ENCODE peak calls at places on chromosomes 12 and 14, in eight cellular contexts. G is Panc1, E is heart right ventricle, U is lower lobe of right lung, S is NT2/D1, I is stomach, Z is transverse colon, F is AG04450. R is an unnamed sample.

GRCh38 chr12:126667340-126667739 is 1599.6 kb upstream of the TMEM132C start:
- DNase-seq in G (no peak), E (no peak), U (no peak), S (no peak), I (no peak), Z (no peak), F (no peak), R (no peak)

GRCh38 chr14:76870146-76870545 is 43.9 kb downstream of the LRRC74A start:
- DNase-seq in G (no peak), E (no peak), U (no peak), S (no peak), I (no peak), Z (no peak), F (no peak), R (no peak)

GRCh38 chr12:53174881-53175491 is 5.5 kb upstream of the ZNF740 start:
- DNase-seq in G (no peak), E (no peak), U (no peak), S (peak; percentile 96), I (no peak), Z (no peak), F (no peak), R (no peak)

GRCh38 chr12:43238281-43238680 is 313.7 kb downstream of the ADAMTS20 start:
- DNase-seq in G (no peak), E (no peak), U (no peak), S (no peak), I (no peak), Z (no peak), F (no peak), R (no peak)

GRCh38 chr14:96162265-96162664 is 42.4 kb upstream of the BDKRB2 start:
- DNase-seq in G (no peak), E (no peak), U (no peak), S (no peak), I (peak; percentile 5), Z (no peak), F (no peak), R (no peak)

GRCh38 chr12:4579305-4580097 is 17.5 kb downstream of the DYRK4 start:
- DNase-seq in G (peak; percentile 4), E (no peak), U (no peak), S (peak; percentile 51), I (no peak), Z (peak; percentile 25), F (no peak), R (no peak)

GRCh38 chr14:56002876-56003625 is 115.2 kb upstream of the PELI2 start:
- DNase-seq in G (no peak), E (no peak), U (no peak), S (no peak), I (no peak), Z (no peak), F (no peak), R (no peak)

GRCh38 chr14:54627718-54628345 is 60.9 kb downstream of the SAMD4A start:
- DNase-seq in G (no peak), E (peak; percentile 85), U (no peak), S (no peak), I (no peak), Z (no peak), F (no peak), R (no peak)

GRCh38 chr14:101475468-101476257 is 85.6 kb upstream of the DIO3 start:
- DNase-seq in G (no peak), E (no peak), U (no peak), S (no peak), I (peak; percentile 23), Z (no peak), F (peak; percentile 15), R (no peak)

GRCh38 chr14:104131968-104132732 is 6.2 kb upstream of the KIF26A start:
- DNase-seq in G (no peak), E (no peak), U (no peak), S (no peak), I (no peak), Z (peak; percentile 4), F (no peak), R (peak; percentile 1)

GRCh38 chr12:107436376-107436775 is 249.2 kb upstream of the PWP1 start:
- DNase-seq in G (no peak), E (no peak), U (no peak), S (peak; percentile 51), I (no peak), Z (no peak), F (peak; percentile 69), R (no peak)

GRCh38 chr12:53025250-53025649 is 19.0 kb downstream of the EIF4B start:
- DNase-seq in G (no peak), E (no peak), U (no peak), S (no peak), I (no peak), Z (no peak), F (no peak), R (no peak)

GRCh38 chr14:72559227-72559626 is 334.7 kb downstream of the DPF3 start:
- DNase-seq in G (no peak), E (no peak), U (no peak), S (no peak), I (no peak), Z (no peak), F (no peak), R (no peak)

GRCh38 chr14:68195126-68195525 is 375.5 kb downstream of the RAD51B start:
- DNase-seq in G (no peak), E (no peak), U (no peak), S (peak; percentile 18), I (no peak), Z (no peak), F (no peak), R (no peak)

GRCh38 chr12:65720739-65721138 is 103.5 kb upstream of the HMGA2 start:
- DNase-seq in G (no peak), E (no peak), U (no peak), S (no peak), I (no peak), Z (no peak), F (no peak), R (no peak)

GRCh38 chr12:1662761-1663439 is 28.0 kb upstream of the ADIPOR2 start:
- DNase-seq in G (no peak), E (peak; percentile 32), U (peak; percentile 80), S (peak; percentile 95), I (peak; percentile 73), Z (peak; percentile 86), F (no peak), R (no peak)

GRCh38 chr14:92726933-92727262 is 21.5 kb downstream of the LGMN start:
- DNase-seq in G (no peak), E (no peak), U (no peak), S (no peak), I (no peak), Z (no peak), F (no peak), R (no peak)

GRCh38 chr12:57165741-57166140 is 18.3 kb upstream of the LRP1-AS start:
- DNase-seq in G (no peak), E (no peak), U (no peak), S (no peak), I (no peak), Z (peak; percentile 68), F (no peak), R (no peak)

GRCh38 chr14:65206448-65207096 is 104.3 kb upstream of the MAX start:
- DNase-seq in G (no peak), E (no peak), U (no peak), S (no peak), I (no peak), Z (no peak), F (peak; percentile 58), R (no peak)

GRCh38 chr12:69329669-69330428 is 18.3 kb upstream of the LYZ start:
- DNase-seq in G (no peak), E (no peak), U (no peak), S (no peak), I (no peak), Z (no peak), F (no peak), R (no peak)

GRCh38 chr12:128408669-128409068 is 141.7 kb downstream of the TMEM132C start:
- DNase-seq in G (no peak), E (no peak), U (no peak), S (no peak), I (no peak), Z (no peak), F (no peak), R (no peak)

DNA sequence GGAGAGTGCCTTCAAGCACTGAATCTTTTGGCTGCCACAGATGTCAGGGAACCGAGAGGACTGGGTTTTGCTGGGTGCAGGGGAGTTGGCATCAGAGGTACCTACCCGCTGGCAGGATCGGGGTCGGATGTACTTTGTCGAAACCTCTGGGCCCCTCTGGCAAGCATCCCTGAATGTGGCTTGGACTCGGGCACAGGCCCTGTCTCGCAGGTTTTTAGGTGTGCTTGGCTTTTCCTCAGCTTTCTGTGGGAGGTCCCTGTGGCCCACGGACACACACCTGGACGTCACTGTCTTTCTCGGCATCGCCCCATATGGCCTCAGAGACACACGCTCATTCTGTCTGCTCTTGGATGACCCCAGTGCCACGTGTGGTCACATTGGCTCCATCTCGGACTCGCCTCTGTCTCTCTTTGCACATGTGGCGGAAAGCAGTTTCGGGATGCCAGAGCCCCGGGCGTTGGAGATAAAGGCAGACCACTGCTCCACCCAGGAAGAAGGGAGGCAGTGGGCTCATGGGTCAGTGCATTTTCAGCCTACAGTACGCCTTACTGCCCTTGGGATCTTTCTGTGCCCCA is 769.6 kb upstream of the ALG10B start:
- DNase-seq in G (no peak), E (no peak), U (no peak), S (no peak), I (no peak), Z (no peak), F (no peak), R (no peak)
- H3K9me3 ChIP-seq in G (no peaks in the 10 kb centered on the region), E (peaks cover 9% of the 10 kb centered on the region), U (no peaks in the 10 kb centered on the region), S (no peaks in the 10 kb centered on the region), I (peaks cover 72% of the 10 kb centered on the region), Z (no peaks in the 10 kb centered on the region), F (peaks cover 65% of the 10 kb centered on the region), R (no peaks in the 10 kb centered on the region)

GRCh38 chr14:25508845-25509244 is 458.9 kb upstream of the STXBP6 start:
- DNase-seq in G (no peak), E (no peak), U (no peak), S (no peak), I (no peak), Z (no peak), F (no peak), R (no peak)
- H3K9me3 ChIP-seq in G (no peaks in the 10 kb centered on the region), E (peaks cover 15% of the 10 kb centered on the region), U (no peaks in the 10 kb centered on the region), S (no peaks in the 10 kb centered on the region), I (peaks cover 8% of the 10 kb centered on the region), Z (no peaks in the 10 kb centered on the region), F (peaks cover 13% of the 10 kb centered on the region), R (no peaks in the 10 kb centered on the region)

GRCh38 chr14:97970222-97970621 is 1173.0 kb downstream of the VRK1 start:
- DNase-seq in G (no peak), E (no peak), U (no peak), S (no peak), I (no peak), Z (no peak), F (no peak), R (no peak)
- H3K9me3 ChIP-seq in G (no peaks in the 10 kb centered on the region), E (no peaks in the 10 kb centered on the region), U (no peaks in the 10 kb centered on the region), S (no peaks in the 10 kb centered on the region), I (no peaks in the 10 kb centered on the region), Z (no peaks in the 10 kb centered on the region), F (peaks cover 22% of the 10 kb centered on the region), R (no peaks in the 10 kb centered on the region)

GRCh38 chr14:28630100-28630499 is 136.5 kb upstream of the FOXG1 start:
- DNase-seq in G (no peak), E (no peak), U (no peak), S (no peak), I (no peak), Z (no peak), F (no peak), R (no peak)

GRCh38 chr14:28629328-28630004 is 137.1 kb upstream of the FOXG1 start:
- DNase-seq in G (no peak), E (no peak), U (no peak), S (no peak), I (no peak), Z (no peak), F (no peak), R (no peak)

GRCh38 chr14:28626780-28627179 is 139.8 kb upstream of the FOXG1 start:
- DNase-seq in G (no peak), E (no peak), U (no peak), S (no peak), I (no peak), Z (no peak), F (no peak), R (no peak)
- H3K9me3 ChIP-seq in G (no peaks in the 10 kb centered on the region), E (peaks cover 20% of the 10 kb centered on the region), U (no peaks in the 10 kb centered on the region), S (peaks cover 4% of the 10 kb centered on the region), I (peaks cover 8% of the 10 kb centered on the region), Z (no peaks in the 10 kb centered on the region), F (no peaks in the 10 kb centered on the region), R (no peaks in the 10 kb centered on the region)

R was measured in T-helper 17 cell.